ENCODE peak calls at places on chromosome 14, in seven cellular contexts. L, M, J, Y, I, D and K are unnamed samples. For H3K4me1, the result is how much of the 10 kb centered on the place peaks cover.

GRCh38 chr14:96638041-96638855 is 136.1 kb downstream of the PAPOLA start:
- DNase-seq in L (no peak), J (no peak), I (no peak), M (peak), Y (peak), D (no peak), K (peak)

GRCh38 chr14:70822706-70823185 is 13.4 kb upstream of the MAP3K9 start:
- DNase-seq in M (peak), I (no peak), Y (peak), L (no peak), J (peak), D (peak), K (no peak)

GRCh38 chr14:67517083-67517482 is 16.0 kb upstream of the PLEKHH1 start:
- DNase-seq in D (peak), I (no peak), L (no peak), J (no peak), M (no peak), Y (no peak), K (no peak)

GRCh38 chr14:101465795-101466448 is 95.4 kb upstream of the DIO3 start:
- DNase-seq in I (no peak), D (no peak), J (no peak), Y (no peak), M (peak), L (peak), K (no peak)

GRCh38 chr14:22524784-22525161 is 64.3 kb downstream of the DAD1 start:
- DNase-seq in J (no peak), M (no peak), L (no peak), Y (no peak), D (no peak), I (no peak), K (no peak)

GRCh38 chr14:80940146-80940545 is 1.4 kb downstream of the CEP128 start:
- DNase-seq in Y (no peak), L (no peak), I (no peak), M (no peak), J (no peak), D (no peak), K (no peak)

GRCh38 chr14:84420236-84420635 is 1109.7 kb upstream of the FLRT2 start:
- DNase-seq in I (no peak), M (no peak), D (no peak), J (no peak), L (no peak), Y (no peak), K (no peak)

GRCh38 chr14:96635850-96636249 is 133.7 kb downstream of the PAPOLA start:
- DNase-seq in J (no peak), I (no peak), Y (peak), L (no peak), D (no peak), M (no peak), K (peak)

GRCh38 chr14:81784084-81784483 is 250.4 kb upstream of the SEL1L start:
- DNase-seq in J (no peak), D (no peak), Y (no peak), M (no peak), I (no peak), L (no peak), K (no peak)

GRCh38 chr14:50230601-50231474 is 540 bp downstream of the SOS2 start:
- DNase-seq in Y (peak), I (peak), J (no peak), D (peak), M (peak), L (peak), K (no peak)

GRCh38 chr14:37610945-37611523 is 15.6 kb downstream of the TTC6 start:
- DNase-seq in J (no peak), M (no peak), Y (no peak), L (no peak), I (no peak), D (no peak), K (no peak)

GRCh38 chr14:100677152-100677924 is 49.4 kb upstream of the DLK1 start:
- DNase-seq in D (no peak), J (no peak), M (peak), I (peak), L (no peak), Y (peak), K (no peak)

GRCh38 chr14:59424707-59425106 is 40.5 kb downstream of the GPR135 start:
- DNase-seq in J (no peak), Y (no peak), L (no peak), I (no peak), M (no peak), D (no peak), K (no peak)

GRCh38 chr14:59429798-59430197 is 35.4 kb downstream of the GPR135 start:
- DNase-seq in M (no peak), D (no peak), I (no peak), Y (no peak), L (no peak), J (no peak), K (no peak)

GRCh38 chr14:59428581-59429012 is 36.6 kb downstream of the GPR135 start:
- DNase-seq in I (no peak), Y (no peak), L (no peak), M (no peak), J (no peak), D (no peak), K (no peak)

GRCh38 chr14:59425322-59425945 is 39.7 kb downstream of the GPR135 start:
- DNase-seq in I (no peak), J (no peak), D (no peak), L (no peak), M (no peak), Y (no peak), K (no peak)

DNA sequence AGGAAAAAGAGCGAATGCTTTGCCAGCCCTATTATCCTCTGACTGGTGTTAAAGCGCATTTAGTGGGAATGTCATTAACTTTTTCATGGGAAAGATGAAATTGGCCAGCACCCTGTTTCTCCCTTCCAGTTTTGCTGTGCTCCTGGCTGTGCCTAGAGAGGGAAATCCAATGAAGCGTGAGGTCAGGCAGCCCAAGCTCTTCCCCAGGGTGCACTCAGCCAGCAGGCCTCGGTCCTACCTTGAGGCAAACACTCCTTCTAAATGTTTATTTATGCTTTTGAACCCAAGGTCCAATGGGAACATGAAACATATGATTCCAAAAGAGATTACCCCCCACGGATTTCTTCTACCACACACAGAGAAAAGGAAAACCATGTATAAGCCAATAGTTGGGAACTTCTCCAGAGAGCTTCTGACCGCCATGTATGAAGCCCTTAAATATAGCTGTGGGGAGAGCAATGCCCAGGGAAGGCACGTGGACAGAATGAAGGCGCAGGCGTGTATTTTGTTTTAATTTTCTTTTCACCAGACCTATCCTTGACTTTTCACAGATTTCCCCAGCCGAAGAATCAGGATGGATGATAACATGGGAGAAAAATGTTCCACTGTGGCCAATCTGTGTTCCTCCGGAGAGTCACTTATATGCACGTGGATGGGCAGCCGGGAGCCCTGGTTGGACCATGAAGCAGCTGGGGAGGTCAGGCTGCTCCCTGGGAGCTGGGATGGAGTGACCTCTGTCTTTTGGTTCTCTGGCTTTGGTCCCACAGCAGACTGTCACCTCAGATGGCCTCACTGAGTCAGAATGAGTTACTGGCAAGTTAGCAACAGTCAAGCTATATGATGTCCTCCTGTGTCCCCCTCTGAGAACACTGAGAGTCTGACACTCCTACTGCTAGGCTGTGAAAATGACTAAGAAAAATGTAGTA is 37.3 kb downstream of the GPR135 start:
- DNase-seq in L (no peak), M (peak), D (no peak), I (no peak), Y (no peak), J (no peak), K (no peak)
- TF ChIP-seq POLR2AphosphoS5 in L (no peak), M (peak), D (no peak), I (no peak), Y (no peak), J (no peak), K (no peak)

DNA sequence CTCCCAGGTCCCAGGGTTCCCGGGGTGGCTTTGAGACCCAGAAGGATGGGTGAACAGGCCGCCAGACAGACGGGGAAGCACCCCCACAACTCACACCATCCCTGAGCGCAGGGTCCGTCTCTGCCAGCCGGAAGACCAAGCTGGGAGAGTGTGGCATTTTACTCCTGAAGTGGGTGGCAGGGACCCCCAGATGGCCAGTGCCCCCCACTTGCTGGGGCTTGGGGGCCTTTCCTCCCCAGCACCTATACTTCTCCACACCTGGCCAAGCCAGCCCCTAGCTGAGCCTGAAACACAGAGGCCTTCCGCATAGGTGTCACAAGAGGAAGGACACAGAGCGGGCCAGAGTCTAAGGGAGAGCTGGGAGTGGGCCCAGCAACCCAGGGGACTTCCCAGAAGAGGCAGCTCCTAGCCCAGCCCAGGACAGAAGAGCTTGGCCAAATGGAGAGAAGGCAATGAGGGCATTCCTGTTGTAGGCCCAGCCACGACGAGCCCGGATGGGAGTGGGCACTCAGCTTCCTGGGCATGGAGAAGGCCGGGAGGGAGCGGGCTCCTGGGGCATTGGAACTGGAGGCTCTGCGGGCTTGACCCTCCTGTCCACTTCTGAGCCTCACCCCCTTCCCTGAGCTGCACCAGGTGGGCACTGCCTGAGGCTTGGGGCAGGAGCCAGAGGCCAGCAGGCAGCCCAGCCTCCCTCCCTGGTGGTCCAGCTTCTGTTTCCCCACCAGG is 3.3 kb downstream of the AHNAK2 start:
- DNase-seq in D (no peak), M (peak), L (peak), Y (no peak), I (no peak), J (no peak), K (no peak)
- H3K4me1 ChIP-seq in D (half or more), M (under half), L (half or more), Y (half or more), I (under half), J (under half), K (half or more)

DNA sequence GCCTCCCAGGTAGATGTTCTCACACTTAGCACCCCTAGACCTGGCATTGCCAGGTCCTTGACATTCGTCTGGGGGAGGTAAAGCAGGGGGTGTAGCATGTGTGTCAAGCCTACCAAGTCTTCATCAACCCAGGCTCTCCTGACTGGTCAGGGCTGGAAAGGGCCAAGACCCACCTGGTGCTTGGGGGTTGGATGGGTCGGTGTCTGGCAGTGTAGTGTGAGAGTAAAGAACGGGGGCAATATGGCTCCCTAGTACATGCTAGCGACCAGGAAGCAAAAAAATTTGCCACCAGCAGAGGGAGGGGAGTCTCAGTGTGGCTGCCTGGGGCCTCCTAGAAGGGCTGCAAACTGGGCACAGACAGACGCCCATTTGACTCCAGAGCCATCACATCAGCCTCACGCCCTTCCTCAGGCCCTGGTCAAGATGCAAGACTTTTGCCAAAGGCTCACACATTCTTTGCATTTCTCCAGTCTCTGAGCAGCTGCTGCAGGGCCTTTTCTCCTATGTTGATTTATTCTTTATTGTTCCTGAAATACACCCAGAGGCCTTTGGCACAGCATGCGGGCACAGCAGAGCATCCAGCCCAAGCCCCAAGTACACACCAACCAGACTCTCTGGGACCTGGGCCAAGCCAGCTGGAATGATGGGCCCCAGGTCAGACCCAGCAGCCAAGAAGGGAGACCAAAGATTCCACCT is 38.3 kb upstream of the PNMA1 start:
- DNase-seq in Y (peak), I (no peak), D (peak), J (no peak), M (peak), L (no peak), K (no peak)
- TF ChIP-seq POLR2AphosphoS5 in Y (no peak), I (no peak), D (peak), J (no peak), M (no peak), L (no peak), K (peak)

DNA sequence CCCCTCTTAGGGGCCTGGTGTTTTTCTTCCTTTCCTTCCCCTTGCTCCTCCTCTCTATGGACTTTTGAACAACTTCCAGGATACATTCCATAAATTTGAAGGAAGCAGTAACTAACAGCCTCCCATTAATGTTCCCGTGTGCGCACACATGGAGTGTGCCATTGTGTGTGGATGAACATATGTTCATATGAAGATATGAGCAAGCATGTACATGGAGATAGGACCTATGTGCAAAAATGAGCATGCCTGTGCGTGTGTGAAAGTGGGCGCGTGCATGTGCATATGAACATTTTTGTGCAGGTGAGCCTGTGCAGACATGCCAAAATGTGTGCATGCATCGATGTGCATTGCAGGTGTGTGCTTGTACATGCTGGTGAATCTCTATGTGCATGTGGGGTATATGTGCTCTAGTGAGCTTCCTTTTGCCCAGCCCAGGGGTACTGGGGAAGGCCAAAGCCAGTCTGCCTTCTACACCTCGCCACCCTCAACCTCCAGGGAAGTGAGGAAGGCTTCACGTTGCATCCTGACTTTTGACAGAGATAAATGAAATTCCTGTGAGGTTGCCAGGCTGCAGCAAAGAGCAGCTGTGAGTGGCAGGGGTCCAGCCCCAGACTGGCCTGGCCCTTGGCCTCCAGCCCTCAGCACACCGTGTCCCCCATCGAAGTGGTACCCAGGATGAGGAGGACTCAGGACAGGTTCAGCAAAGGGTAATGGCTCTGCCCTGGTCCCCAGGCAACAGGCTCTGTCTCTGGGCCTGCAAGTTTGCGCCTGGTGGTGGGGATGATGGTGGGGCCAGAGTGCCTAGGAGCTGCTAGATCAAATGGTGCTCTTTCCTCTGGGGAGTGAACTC is 21.1 kb upstream of the PGF start:
- DNase-seq in M (no peak), J (no peak), D (no peak), Y (no peak), L (peak), I (no peak), K (no peak)
- H3K4me1 ChIP-seq in M (under half), J (under half), D (under half), Y (half or more), L (half or more), I (half or more), K (half or more)